ENCODE peak calls at places on chromosomes 3 and 15, in seven cellular contexts. U is hepatocyte; S is neuronal stem cell; H is esophagus squamous epithelium; A is heart right ventricle; Z is pancreas; T is CD8-positive, alpha-beta T cell. Y is an unnamed sample.

GRCh38 chr15:35206060-35206675 is 121.1 kb upstream of the NANOGP8 start:
- DNase-seq in U (peak), S (no peak), H (no peak), A (no peak), Z (no peak), T (no peak), Y (peak)

GRCh38 chr3:167976880-167977498 is 118.7 kb downstream of the GOLIM4 start:
- DNase-seq in U (peak), S (no peak), H (no peak), A (no peak), Z (no peak), T (no peak), Y (peak)

GRCh38 chr15:61518191-61518950 is 289.3 kb upstream of the RORA start:
- DNase-seq in U (no peak), S (no peak), H (no peak), A (no peak), Z (no peak), T (no peak), Y (peak)

GRCh38 chr3:141266797-141267555 is 35.4 kb downstream of the PXYLP1 start:
- DNase-seq in U (no peak), S (no peak), H (no peak), A (no peak), Z (no peak), T (no peak), Y (no peak)

GRCh38 chr3:140022061-140022781 is 87.2 kb downstream of the CLSTN2 start:
- DNase-seq in U (no peak), S (no peak), H (no peak), A (peak), Z (no peak), T (no peak), Y (no peak)

GRCh38 chr15:70916531-70916930 is 23.9 kb downstream of the LRRC49 start:
- DNase-seq in U (no peak), S (no peak), H (no peak), A (no peak), Z (peak), T (no peak), Y (no peak)

GRCh38 chr15:62850318-62850717 is 192.2 kb upstream of the TPM1 start:
- DNase-seq in U (no peak), S (no peak), H (no peak), A (no peak), Z (no peak), T (no peak), Y (no peak)

GRCh38 chr15:56040081-56041035 is 46.9 kb upstream of the NEDD4 start:
- DNase-seq in U (peak), S (peak), H (peak), A (peak), Z (no peak), T (no peak), Y (peak)

GRCh38 chr15:63967616-63968015 is 78.7 kb downstream of the DAPK2 start:
- DNase-seq in U (no peak), S (no peak), H (no peak), A (no peak), Z (no peak), T (no peak), Y (no peak)

GRCh38 chr3:128584412-128585020 is 66.1 kb downstream of the RPN1 start:
- DNase-seq in U (peak), S (peak), H (no peak), A (peak), Z (peak), T (no peak), Y (peak)

GRCh38 chr3:130974201-130974600 is 52.4 kb downstream of the ASTE1 start:
- DNase-seq in U (no peak), S (no peak), H (no peak), A (no peak), Z (no peak), T (no peak), Y (no peak)

GRCh38 chr3:73298243-73299183 is 237.1 kb downstream of the EBLN2 start:
- DNase-seq in U (no peak), S (no peak), H (no peak), A (no peak), Z (no peak), T (no peak), Y (no peak)

GRCh38 chr3:197595470-197596185 is 39.9 kb upstream of the BDH1 start:
- DNase-seq in U (no peak), S (no peak), H (no peak), A (no peak), Z (no peak), T (no peak), Y (no peak)

GRCh38 chr3:186452517-186452916 is 90.5 kb upstream of the DGKG start:
- DNase-seq in U (peak), S (no peak), H (no peak), A (no peak), Z (no peak), T (no peak), Y (peak)

GRCh38 chr3:32302601-32303000 is 64.1 kb downstream of the CMTM8 start:
- DNase-seq in U (no peak), S (no peak), H (no peak), A (no peak), Z (no peak), T (no peak), Y (no peak)

GRCh38 chr3:134350861-134351311 is 23.4 kb downstream of the AMOTL2 start:
- DNase-seq in U (no peak), S (no peak), H (no peak), A (no peak), Z (peak), T (no peak), Y (no peak)

GRCh38 chr3:66490214-66490613 is 10.6 kb downstream of the LRIG1 start:
- DNase-seq in U (no peak), S (no peak), H (no peak), A (no peak), Z (no peak), T (no peak), Y (no peak)

GRCh38 chr3:71121429-71122167 is 461.9 kb downstream of the FOXP1 start:
- DNase-seq in U (no peak), S (no peak), H (no peak), A (no peak), Z (no peak), T (no peak), Y (no peak)

GRCh38 chr3:22989716-22990115 is 213.4 kb upstream of the UBE2E2 start:
- DNase-seq in U (no peak), S (no peak), H (no peak), A (no peak), Z (no peak), T (no peak), Y (no peak)

GRCh38 chr3:14170569-14171159 is 7.7 kb downstream of the XPC start:
- DNase-seq in U (no peak), S (no peak), H (no peak), A (no peak), Z (no peak), T (no peak), Y (no peak)

GRCh38 chr15:69031013-69032001 is 16.8 kb downstream of the NOX5 start:
- DNase-seq in U (peak), S (peak), H (no peak), A (peak), Z (no peak), T (no peak), Y (peak)

GRCh38 chr3:57805674-57806073 is 49.6 kb downstream of the SLMAP start:
- DNase-seq in U (peak), S (no peak), H (no peak), A (no peak), Z (no peak), T (no peak), Y (peak)

GRCh38 chr3:127679534-127680145 is 6.9 kb downstream of the ABTB1 start:
- DNase-seq in U (no peak), S (no peak), H (no peak), A (no peak), Z (no peak), T (no peak), Y (no peak)

GRCh38 chr3:111737712-111738097 is 121.4 kb upstream of the PHLDB2 start:
- DNase-seq in U (peak), S (no peak), H (no peak), A (peak), Z (no peak), T (no peak), Y (peak)

GRCh38 chr15:31328999-31329639 is 2.5 kb downstream of the KLF13 start:
- DNase-seq in U (peak), S (no peak), H (no peak), A (no peak), Z (peak), T (no peak), Y (no peak)

GRCh38 chr3:46604127-46604526 is 8.2 kb upstream of the FAM240A start:
- DNase-seq in U (no peak), S (no peak), H (no peak), A (no peak), Z (no peak), T (no peak), Y (no peak)

GRCh38 chr15:31570591-31570990 is 244.0 kb downstream of the KLF13 start:
- DNase-seq in U (no peak), S (no peak), H (no peak), A (no peak), Z (no peak), T (no peak), Y (no peak)

GRCh38 chr3:98645039-98645438 is 51.6 kb upstream of the CPOX start:
- DNase-seq in U (no peak), S (no peak), H (no peak), A (no peak), Z (no peak), T (no peak), Y (no peak)

GRCh38 chr3:152205097-152205593 is 63.6 kb upstream of the MBNL1 start:
- DNase-seq in U (no peak), S (no peak), H (no peak), A (no peak), Z (no peak), T (no peak), Y (no peak)

GRCh38 chr3:31980530-31981205 is 394 bp downstream of the OSBPL10 start:
- DNase-seq in U (peak), S (peak), H (peak), A (peak), Z (peak), T (no peak), Y (no peak)

GRCh38 chr15:100569406-100569805 is 32.6 kb downstream of the LINS1 start:
- DNase-seq in U (peak), S (no peak), H (no peak), A (no peak), Z (no peak), T (no peak), Y (no peak)

GRCh38 chr3:136960838-136961836 is 3.4 kb downstream of the IL20RB start:
- DNase-seq in U (no peak), S (no peak), H (no peak), A (no peak), Z (no peak), T (no peak), Y (no peak)

GRCh38 chr3:148790841-148791240 is 36.8 kb upstream of the CPB1 start:
- DNase-seq in U (no peak), S (no peak), H (no peak), A (peak), Z (no peak), T (no peak), Y (no peak)

GRCh38 chr3:53545365-53546031 is 51.1 kb downstream of the CACNA1D start:
- DNase-seq in U (no peak), S (no peak), H (no peak), A (no peak), Z (no peak), T (no peak), Y (no peak)

GRCh38 chr3:76028816-76029215 is 243.5 kb upstream of the ZNF717 start:
- DNase-seq in U (no peak), S (no peak), H (no peak), A (no peak), Z (no peak), T (no peak), Y (no peak)

GRCh38 chr15:31082771-31083393 is 18.6 kb downstream of the TRPM1 start:
- DNase-seq in U (no peak), S (no peak), H (no peak), A (no peak), Z (no peak), T (no peak), Y (no peak)

GRCh38 chr15:52208306-52208946 is 17.2 kb upstream of the GNB5 start:
- DNase-seq in U (peak), S (peak), H (peak), A (peak), Z (no peak), T (peak), Y (peak)

GRCh38 chr15:98671060-98672008 is 23.0 kb downstream of the IGF1R start:
- DNase-seq in U (peak), S (no peak), H (no peak), A (no peak), Z (no peak), T (no peak), Y (no peak)

GRCh38 chr15:77631790-77632551 is 741 bp downstream of the LINGO1 start:
- DNase-seq in U (peak), S (no peak), H (no peak), A (no peak), Z (peak), T (no peak), Y (no peak)
- H3K27ac ChIP-seq in U (no peak), S (peak), H (no peak), A (no peak), Z (no peak), T (no peak), Y (no peak)

GRCh38 chr3:64174328-64174727 is 50.9 kb downstream of the PRICKLE2 start:
- DNase-seq in U (peak), S (no peak), H (no peak), A (no peak), Z (no peak), T (no peak), Y (no peak)
- H3K4me3 ChIP-seq in U (no peak), S (no peak), H (no peak), A (no peak), Z (no peak), T (no peak), Y (no peak)

DNA sequence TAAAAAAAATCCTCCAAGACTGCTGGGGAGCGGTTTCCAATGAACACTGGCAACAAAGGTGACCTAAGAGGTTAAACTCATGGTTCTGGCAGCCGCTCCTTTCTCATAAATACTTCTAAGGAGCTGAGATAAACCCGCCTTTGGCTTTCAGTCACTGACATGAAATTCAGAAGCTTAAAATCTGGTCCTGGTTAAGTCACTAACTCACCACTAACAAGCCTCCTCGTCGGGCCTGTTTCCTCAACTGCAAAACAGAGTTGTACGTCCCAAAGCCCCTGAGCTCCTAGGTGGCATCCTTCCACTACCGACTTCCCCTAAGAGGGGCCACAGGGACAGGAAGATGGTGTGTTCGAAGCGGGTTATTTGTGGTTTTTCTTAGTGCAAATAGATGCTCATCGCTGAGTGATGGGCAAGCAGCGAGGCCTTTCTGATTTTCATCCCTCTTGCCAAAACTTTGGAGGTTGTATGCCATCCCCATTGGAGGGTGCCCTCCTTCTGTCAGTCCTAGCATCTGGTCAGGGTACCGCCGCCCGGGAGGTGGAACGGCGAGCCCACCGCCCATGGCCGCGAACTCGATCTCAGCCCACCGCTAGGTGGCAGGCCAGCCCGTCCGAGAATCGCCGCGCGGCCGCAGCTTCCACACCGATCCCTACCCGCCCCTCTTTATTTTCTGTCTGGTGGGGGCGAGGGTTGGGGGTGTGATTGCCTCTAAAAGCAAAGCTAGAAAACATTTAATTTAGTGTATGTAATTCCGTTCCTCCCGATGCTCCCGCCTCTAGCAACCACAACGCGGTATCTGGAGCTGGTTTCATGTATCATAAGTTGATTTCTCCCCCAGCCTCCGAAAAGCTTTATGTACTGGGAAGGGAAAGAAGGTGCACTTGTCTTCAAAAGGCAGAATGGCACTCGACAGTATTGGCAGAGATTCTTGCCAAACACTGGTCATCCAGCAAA is 4.5 kb downstream of the BCL6 start:
- DNase-seq in U (peak), S (peak), H (no peak), A (peak), Z (peak), T (peak), Y (peak)
- H3K27ac ChIP-seq in U (peak), S (no peak), H (peak), A (peak), Z (peak), T (peak), Y (peak)

GRCh38 chr3:33791477-33792166 is 6.8 kb upstream of the PDCD6IP start:
- DNase-seq in U (peak), S (no peak), H (no peak), A (no peak), Z (no peak), T (no peak), Y (peak)

GRCh38 chr3:33789183-33789954 is 9.1 kb upstream of the PDCD6IP start:
- DNase-seq in U (no peak), S (no peak), H (no peak), A (no peak), Z (no peak), T (no peak), Y (no peak)

GRCh38 chr3:33790091-33790490 is 8.3 kb upstream of the PDCD6IP start:
- DNase-seq in U (no peak), S (no peak), H (no peak), A (no peak), Z (no peak), T (no peak), Y (no peak)

GRCh38 chr3:33786565-33787327 is 11.7 kb upstream of the PDCD6IP start:
- DNase-seq in U (no peak), S (no peak), H (no peak), A (no peak), Z (no peak), T (no peak), Y (peak)

GRCh38 chr3:33787328-33788009 is 11.0 kb upstream of the PDCD6IP start:
- DNase-seq in U (peak), S (peak), H (no peak), A (peak), Z (no peak), T (peak), Y (peak)
- H3K4me3 ChIP-seq in U (peak), S (peak), H (peak), A (peak), Z (no peak), T (no peak), Y (peak)

DNA sequence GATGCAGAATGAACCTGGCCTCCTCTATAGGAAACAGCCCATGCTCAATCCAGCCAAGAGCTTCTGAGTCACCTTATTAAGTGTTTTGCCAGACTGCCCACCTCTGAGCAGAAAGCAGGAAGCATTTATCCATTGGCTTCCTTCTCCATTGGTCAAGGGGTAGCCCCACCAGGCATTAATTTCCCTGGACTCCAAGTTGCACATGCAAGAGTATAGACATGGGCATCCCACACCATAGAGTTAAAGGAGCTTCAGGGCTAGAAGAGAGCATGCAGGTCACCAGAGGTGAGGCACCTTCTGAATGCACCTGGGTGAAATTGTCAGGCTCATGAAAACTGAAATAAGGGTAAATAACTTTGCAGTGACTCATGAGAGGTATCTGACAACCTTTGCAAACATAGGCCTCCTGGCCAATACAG is 230.8 kb upstream of the STAC start:
- DNase-seq in U (no peak), S (no peak), H (no peak), A (no peak), Z (no peak), T (no peak), Y (no peak)
- H3K27ac ChIP-seq in U (no peak), S (no peak), H (no peak), A (no peak), Z (no peak), T (no peak), Y (no peak)

DNA sequence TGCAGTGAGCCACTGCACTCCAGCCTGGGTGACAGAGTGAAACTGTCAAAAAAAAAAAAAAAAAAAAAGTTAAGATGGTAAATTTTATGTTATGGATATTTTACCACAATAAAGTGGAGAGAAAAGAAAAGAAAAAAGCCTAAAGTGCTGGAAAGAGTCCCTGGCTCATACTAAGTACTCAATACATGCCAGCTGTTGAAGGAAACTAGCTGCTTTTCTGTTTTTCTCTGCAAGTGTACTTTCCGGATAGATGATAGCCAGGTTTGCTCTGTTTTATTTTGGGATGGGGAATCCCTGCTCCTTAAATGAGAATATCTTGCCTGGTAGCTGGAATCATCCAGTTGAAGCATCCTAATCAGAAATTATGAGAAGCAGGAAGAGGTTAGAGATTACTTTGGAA is 10.9 kb downstream of the EID1 start:
- DNase-seq in U (no peak), S (no peak), H (no peak), A (no peak), Z (no peak), T (no peak), Y (no peak)
- H3K4me3 ChIP-seq in U (no peak), S (no peak), H (no peak), A (no peak), Z (no peak), T (no peak), Y (no peak)

GRCh38 chr3:196115678-196116083 is 33.8 kb upstream of the TFRC start:
- DNase-seq in U (no peak), S (no peak), H (no peak), A (no peak), Z (no peak), T (no peak), Y (no peak)

GRCh38 chr3:196122021-196122687 is 40.3 kb upstream of the TFRC start:
- DNase-seq in U (peak), S (no peak), H (no peak), A (no peak), Z (no peak), T (no peak), Y (no peak)

GRCh38 chr3:196120291-196120951 is 38.5 kb upstream of the TFRC start:
- DNase-seq in U (peak), S (no peak), H (no peak), A (peak), Z (no peak), T (no peak), Y (no peak)

GRCh38 chr3:196122688-196123046 is 40.8 kb upstream of the TFRC start:
- DNase-seq in U (no peak), S (no peak), H (no peak), A (no peak), Z (no peak), T (no peak), Y (no peak)

DNA sequence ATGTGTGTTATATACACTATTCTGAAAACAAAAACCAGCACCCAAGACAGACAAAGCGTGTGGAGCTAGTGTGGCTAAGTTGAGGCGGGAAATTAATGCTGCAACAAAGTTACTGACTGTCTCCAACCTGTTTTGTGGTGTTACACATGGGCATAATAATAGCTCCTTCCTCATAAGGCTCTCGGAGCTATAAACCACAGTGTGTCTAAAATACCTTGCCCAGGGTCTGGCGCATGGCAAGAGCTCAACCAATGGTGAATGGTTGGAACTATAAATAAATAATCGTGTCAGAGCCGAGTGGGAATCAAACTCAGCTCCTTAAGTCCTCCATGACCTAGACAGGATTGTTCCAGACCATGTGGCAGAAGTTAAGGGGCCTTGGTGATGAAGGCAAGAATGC is 35.9 kb upstream of the TFRC start:
- DNase-seq in U (no peak), S (no peak), H (no peak), A (peak), Z (no peak), T (no peak), Y (no peak)
- H3K27ac ChIP-seq in U (no peak), S (no peak), H (no peak), A (no peak), Z (no peak), T (no peak), Y (no peak)

Y was measured in brain microvascular endothelial cell.